ENCODE peak calls at places on chromosome 20, in four cellular contexts. One of them, this sample, is unnamed.

GRCh38 chr20:62597416-62598115 is 44.7 kb upstream of the SLCO4A1 start:
- DNase-seq in activated CD8-positive, alpha-beta T cell treated with anti-CD3 and anti-CD28 coated beads for 36 hours: no peak
- DNase-seq in A549: no peak
- DNase-seq in progenitor cell of endocrine pancreas: no peak
- DNase-seq in this sample: no peak

GRCh38 chr20:48686238-48687096 is 141.3 kb downstream of the PREX1 start:
- DNase-seq in activated CD8-positive, alpha-beta T cell treated with anti-CD3 and anti-CD28 coated beads for 36 hours: no peak
- DNase-seq in A549: no peak
- DNase-seq in progenitor cell of endocrine pancreas: no peak
- DNase-seq in this sample: no peak

GRCh38 chr20:45951474-45951873 is 17.0 kb downstream of the PCIF1 start:
- DNase-seq in activated CD8-positive, alpha-beta T cell treated with anti-CD3 and anti-CD28 coated beads for 36 hours: no peak
- DNase-seq in A549: no peak
- DNase-seq in progenitor cell of endocrine pancreas: no peak
- DNase-seq in this sample: no peak

GRCh38 chr20:31537859-31538245 is 23.6 kb downstream of the HM13 start:
- DNase-seq in activated CD8-positive, alpha-beta T cell treated with anti-CD3 and anti-CD28 coated beads for 36 hours: no peak
- DNase-seq in A549: no peak
- DNase-seq in progenitor cell of endocrine pancreas: no peak
- DNase-seq in this sample: no peak

GRCh38 chr20:61706562-61706961 is 359.1 kb downstream of the TAF4 start:
- DNase-seq in activated CD8-positive, alpha-beta T cell treated with anti-CD3 and anti-CD28 coated beads for 36 hours: no peak
- DNase-seq in A549: no peak
- DNase-seq in progenitor cell of endocrine pancreas: no peak
- DNase-seq in this sample: no peak

GRCh38 chr20:32982617-32983458 is 21.4 kb downstream of the SUN5 start:
- DNase-seq in activated CD8-positive, alpha-beta T cell treated with anti-CD3 and anti-CD28 coated beads for 36 hours: no peak
- DNase-seq in A549: no peak
- DNase-seq in progenitor cell of endocrine pancreas: no peak
- DNase-seq in this sample: no peak

GRCh38 chr20:33373735-33374605 is 27.3 kb downstream of the CDK5RAP1 start:
- DNase-seq in activated CD8-positive, alpha-beta T cell treated with anti-CD3 and anti-CD28 coated beads for 36 hours: no peak
- DNase-seq in A549: peak
- DNase-seq in progenitor cell of endocrine pancreas: no peak
- DNase-seq in this sample: no peak

GRCh38 chr20:63368151-63368550 is 7.0 kb upstream of the CHRNA4 start:
- DNase-seq in activated CD8-positive, alpha-beta T cell treated with anti-CD3 and anti-CD28 coated beads for 36 hours: no peak
- DNase-seq in A549: no peak
- DNase-seq in progenitor cell of endocrine pancreas: no peak
- DNase-seq in this sample: no peak

GRCh38 chr20:25062841-25063240 is 4.9 kb upstream of the ACSS1 start:
- DNase-seq in activated CD8-positive, alpha-beta T cell treated with anti-CD3 and anti-CD28 coated beads for 36 hours: no peak
- DNase-seq in A549: no peak
- DNase-seq in progenitor cell of endocrine pancreas: no peak
- DNase-seq in this sample: no peak

GRCh38 chr20:56815796-56816195 is 186.7 kb downstream of the TFAP2C start:
- DNase-seq in activated CD8-positive, alpha-beta T cell treated with anti-CD3 and anti-CD28 coated beads for 36 hours: no peak
- DNase-seq in A549: no peak
- DNase-seq in progenitor cell of endocrine pancreas: no peak
- DNase-seq in this sample: no peak

GRCh38 chr20:56816349-56816748 is 187.2 kb downstream of the TFAP2C start:
- DNase-seq in activated CD8-positive, alpha-beta T cell treated with anti-CD3 and anti-CD28 coated beads for 36 hours: no peak
- DNase-seq in A549: no peak
- DNase-seq in progenitor cell of endocrine pancreas: no peak
- DNase-seq in this sample: no peak

GRCh38 chr20:56820984-56821383 is 191.9 kb downstream of the TFAP2C start:
- DNase-seq in activated CD8-positive, alpha-beta T cell treated with anti-CD3 and anti-CD28 coated beads for 36 hours: no peak
- DNase-seq in A549: no peak
- DNase-seq in progenitor cell of endocrine pancreas: no peak
- DNase-seq in this sample: no peak

GRCh38 chr20:56817780-56818675 is 188.9 kb downstream of the TFAP2C start:
- DNase-seq in activated CD8-positive, alpha-beta T cell treated with anti-CD3 and anti-CD28 coated beads for 36 hours: no peak
- DNase-seq in A549: no peak
- DNase-seq in progenitor cell of endocrine pancreas: no peak
- DNase-seq in this sample: no peak
- TF ChIP-seq CTCF in activated CD8-positive, alpha-beta T cell treated with anti-CD3 and anti-CD28 coated beads for 36 hours: no peak
- TF ChIP-seq CTCF in A549: peak
- TF ChIP-seq CTCF in progenitor cell of endocrine pancreas: no peak
- TF ChIP-seq CTCF in this sample: no peak

GRCh38 chr20:3408251-3408637 is 775 bp upstream of the DNAAF9 start:
- DNase-seq in activated CD8-positive, alpha-beta T cell treated with anti-CD3 and anti-CD28 coated beads for 36 hours: no peak
- DNase-seq in A549: no peak
- DNase-seq in progenitor cell of endocrine pancreas: no peak
- DNase-seq in this sample: no peak

GRCh38 chr20:3409417-3409816 is 1.9 kb upstream of the DNAAF9 start:
- DNase-seq in activated CD8-positive, alpha-beta T cell treated with anti-CD3 and anti-CD28 coated beads for 36 hours: no peak
- DNase-seq in A549: no peak
- DNase-seq in progenitor cell of endocrine pancreas: no peak
- DNase-seq in this sample: no peak

GRCh38 chr20:3406481-3407425 is 716 bp downstream of the DNAAF9 start:
- DNase-seq in activated CD8-positive, alpha-beta T cell treated with anti-CD3 and anti-CD28 coated beads for 36 hours: peak
- DNase-seq in A549: peak
- DNase-seq in progenitor cell of endocrine pancreas: no peak
- DNase-seq in this sample: peak

GRCh38 chr20:3405696-3406358 is 1.6 kb downstream of the DNAAF9 start:
- DNase-seq in activated CD8-positive, alpha-beta T cell treated with anti-CD3 and anti-CD28 coated beads for 36 hours: no peak
- DNase-seq in A549: no peak
- DNase-seq in progenitor cell of endocrine pancreas: no peak
- DNase-seq in this sample: no peak

GRCh38 chr20:3407426-3408250 is at the start of gene DNAAF9:
- DNase-seq in activated CD8-positive, alpha-beta T cell treated with anti-CD3 and anti-CD28 coated beads for 36 hours: peak
- DNase-seq in A549: peak
- DNase-seq in progenitor cell of endocrine pancreas: peak
- DNase-seq in this sample: peak
- TF ChIP-seq CTCF in activated CD8-positive, alpha-beta T cell treated with anti-CD3 and anti-CD28 coated beads for 36 hours: peak
- TF ChIP-seq CTCF in A549: peak
- TF ChIP-seq CTCF in progenitor cell of endocrine pancreas: peak
- TF ChIP-seq CTCF in this sample: peak

DNA sequence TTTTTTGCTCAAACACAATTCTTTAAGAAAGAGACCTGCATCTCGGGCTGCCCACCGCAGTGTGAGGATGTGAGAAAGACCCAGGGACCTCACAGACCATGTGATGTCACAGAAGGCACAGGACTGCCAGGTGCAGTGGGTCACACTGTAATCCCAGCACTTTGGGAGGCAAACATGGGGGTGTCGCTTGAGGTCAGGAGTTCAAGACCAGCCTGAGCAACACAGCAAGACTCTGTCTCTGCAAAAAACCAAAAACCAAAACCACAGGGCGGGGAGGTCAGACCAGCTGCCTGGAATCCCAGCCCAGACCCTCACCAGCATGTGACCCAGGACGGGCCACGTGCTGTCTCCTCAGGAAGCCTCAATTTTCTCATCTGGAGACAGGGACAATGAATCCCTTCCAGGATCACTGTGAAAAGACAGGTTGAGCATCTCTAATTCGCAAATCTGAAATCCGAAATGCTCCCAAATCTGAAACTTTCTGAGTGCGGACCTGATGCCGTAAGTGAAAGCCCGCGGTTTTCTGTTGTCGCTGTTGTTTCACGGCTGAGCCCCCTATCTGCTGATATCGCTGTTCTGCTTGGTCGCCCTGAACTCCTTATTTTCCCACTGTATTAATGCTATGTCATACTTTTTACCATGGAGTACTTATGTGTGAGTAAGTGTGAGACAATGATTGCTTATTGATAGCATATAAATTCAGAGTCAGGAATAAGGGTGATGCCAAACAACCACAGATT is 159.5 kb upstream of the PTPN1 start:
- DNase-seq in activated CD8-positive, alpha-beta T cell treated with anti-CD3 and anti-CD28 coated beads for 36 hours: no peak
- DNase-seq in A549: no peak
- DNase-seq in progenitor cell of endocrine pancreas: no peak
- DNase-seq in this sample: no peak
- TF ChIP-seq CTCF in activated CD8-positive, alpha-beta T cell treated with anti-CD3 and anti-CD28 coated beads for 36 hours: no peak
- TF ChIP-seq CTCF in A549: no peak
- TF ChIP-seq CTCF in progenitor cell of endocrine pancreas: no peak
- TF ChIP-seq CTCF in this sample: no peak

GRCh38 chr20:60037120-60037499 is 78.9 kb downstream of the CDH26 start:
- DNase-seq in activated CD8-positive, alpha-beta T cell treated with anti-CD3 and anti-CD28 coated beads for 36 hours: no peak
- DNase-seq in A549: peak
- DNase-seq in progenitor cell of endocrine pancreas: no peak
- DNase-seq in this sample: no peak
- TF ChIP-seq CTCF in activated CD8-positive, alpha-beta T cell treated with anti-CD3 and anti-CD28 coated beads for 36 hours: no peak
- TF ChIP-seq CTCF in A549: no peak
- TF ChIP-seq CTCF in progenitor cell of endocrine pancreas: peak
- TF ChIP-seq CTCF in this sample: no peak

DNA sequence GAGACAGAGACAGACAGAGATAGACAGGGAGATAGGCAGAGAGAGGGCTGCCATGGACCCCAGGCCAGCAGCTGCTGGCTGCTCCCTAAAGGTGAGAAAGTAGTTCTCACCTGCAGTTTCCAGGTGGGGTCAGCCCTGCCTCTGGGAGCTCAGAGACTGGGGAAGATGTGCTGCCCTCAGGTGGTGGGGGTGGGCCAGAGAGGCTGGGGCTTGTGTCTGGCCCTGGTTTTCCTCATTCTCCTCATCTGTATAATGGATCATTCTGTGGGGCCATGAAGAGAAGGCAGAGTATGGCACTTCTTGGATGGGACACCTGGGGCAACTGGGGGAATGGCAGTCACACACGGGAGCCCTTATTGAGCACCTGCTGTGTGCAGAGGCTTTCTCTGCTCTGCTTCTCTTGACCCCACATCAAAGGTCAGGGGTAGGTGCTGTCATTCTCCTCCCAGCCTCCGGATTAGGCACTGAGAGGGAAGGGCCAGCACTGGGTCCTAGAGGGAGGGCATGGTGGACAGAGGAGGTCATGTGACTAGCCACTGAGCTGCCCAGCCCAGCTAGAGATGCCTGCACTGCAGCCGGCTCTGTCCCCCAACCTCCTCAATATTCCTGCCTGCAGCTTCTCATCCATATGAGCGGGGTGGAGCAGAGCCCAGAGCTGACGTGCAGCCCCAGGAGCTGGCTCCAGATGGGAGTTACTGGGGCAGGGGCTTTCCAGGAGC is 4.1 kb downstream of the ANGPT4 start:
- DNase-seq in activated CD8-positive, alpha-beta T cell treated with anti-CD3 and anti-CD28 coated beads for 36 hours: peak
- DNase-seq in A549: no peak
- DNase-seq in progenitor cell of endocrine pancreas: no peak
- DNase-seq in this sample: no peak
- TF ChIP-seq CTCF in activated CD8-positive, alpha-beta T cell treated with anti-CD3 and anti-CD28 coated beads for 36 hours: no peak
- TF ChIP-seq CTCF in A549: no peak
- TF ChIP-seq CTCF in progenitor cell of endocrine pancreas: no peak
- TF ChIP-seq CTCF in this sample: no peak

GRCh38 chr20:58219342-58219700 is 9.1 kb downstream of the ANKRD60 start:
- DNase-seq in activated CD8-positive, alpha-beta T cell treated with anti-CD3 and anti-CD28 coated beads for 36 hours: no peak
- DNase-seq in A549: no peak
- DNase-seq in progenitor cell of endocrine pancreas: no peak
- DNase-seq in this sample: no peak
- TF ChIP-seq CTCF in activated CD8-positive, alpha-beta T cell treated with anti-CD3 and anti-CD28 coated beads for 36 hours: no peak
- TF ChIP-seq CTCF in A549: no peak
- TF ChIP-seq CTCF in progenitor cell of endocrine pancreas: no peak
- TF ChIP-seq CTCF in this sample: no peak

GRCh38 chr20:17541996-17542395 is 10.8 kb upstream of the BFSP1 start:
- DNase-seq in activated CD8-positive, alpha-beta T cell treated with anti-CD3 and anti-CD28 coated beads for 36 hours: no peak
- DNase-seq in A549: no peak
- DNase-seq in progenitor cell of endocrine pancreas: no peak
- DNase-seq in this sample: no peak
- TF ChIP-seq CTCF in activated CD8-positive, alpha-beta T cell treated with anti-CD3 and anti-CD28 coated beads for 36 hours: no peak
- TF ChIP-seq CTCF in A549: no peak
- TF ChIP-seq CTCF in progenitor cell of endocrine pancreas: no peak
- TF ChIP-seq CTCF in this sample: no peak

DNA sequence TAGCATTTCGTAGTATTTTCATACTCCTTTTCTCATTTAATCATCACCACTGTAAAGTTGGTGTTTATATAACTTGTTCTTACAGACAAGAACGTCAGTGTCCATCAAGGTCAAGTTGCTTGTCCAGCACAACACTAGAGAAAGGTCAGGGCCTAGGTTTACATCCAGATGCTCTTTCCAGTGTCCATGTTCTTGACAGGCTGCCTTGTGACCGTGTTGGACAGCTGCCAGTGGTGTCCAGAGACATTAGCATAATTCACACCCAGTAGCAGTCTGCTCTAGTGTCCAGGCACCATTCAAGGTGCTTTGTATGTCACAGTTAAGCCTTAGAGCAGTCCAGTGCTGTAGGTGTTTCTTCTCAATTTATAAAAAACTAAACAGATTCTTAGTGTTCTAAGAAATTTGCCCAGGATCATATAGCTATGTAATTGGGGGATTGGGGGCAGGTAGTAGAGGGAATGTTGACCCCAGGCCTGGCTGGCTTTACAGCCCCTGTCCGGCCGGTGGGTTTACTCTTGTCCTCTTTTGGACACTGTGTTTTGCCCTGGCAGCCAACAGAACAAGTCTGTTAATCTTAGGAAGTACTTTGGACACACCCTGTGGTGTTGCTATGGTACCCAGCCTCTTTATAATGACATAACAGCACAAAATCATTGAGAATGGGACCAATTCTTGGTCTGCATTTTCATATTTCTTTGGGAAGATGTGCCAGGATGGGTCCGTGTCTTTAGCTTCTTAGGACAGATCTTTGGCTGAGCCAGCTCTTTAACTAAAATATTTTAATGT is 8.0 kb downstream of the STK35 start:
- DNase-seq in activated CD8-positive, alpha-beta T cell treated with anti-CD3 and anti-CD28 coated beads for 36 hours: no peak
- DNase-seq in A549: no peak
- DNase-seq in progenitor cell of endocrine pancreas: no peak
- DNase-seq in this sample: no peak
- TF ChIP-seq CTCF in activated CD8-positive, alpha-beta T cell treated with anti-CD3 and anti-CD28 coated beads for 36 hours: no peak
- TF ChIP-seq CTCF in A549: no peak
- TF ChIP-seq CTCF in progenitor cell of endocrine pancreas: no peak
- TF ChIP-seq CTCF in this sample: no peak

GRCh38 chr20:19628570-19629134 is 129.4 kb upstream of the RIN2 start:
- DNase-seq in activated CD8-positive, alpha-beta T cell treated with anti-CD3 and anti-CD28 coated beads for 36 hours: peak
- DNase-seq in A549: peak
- DNase-seq in progenitor cell of endocrine pancreas: peak
- DNase-seq in this sample: peak
- TF ChIP-seq CTCF in activated CD8-positive, alpha-beta T cell treated with anti-CD3 and anti-CD28 coated beads for 36 hours: peak
- TF ChIP-seq CTCF in A549: peak
- TF ChIP-seq CTCF in progenitor cell of endocrine pancreas: peak
- TF ChIP-seq CTCF in this sample: peak

This sample was measured in nephron progenitor cell.